ENCODE peak calls at places on chromosomes 3 and 15, in nine cellular contexts. L is MV-4-11; Q is H1; E is coronary artery; W is activated CD4-positive, alpha-beta T cell treated with anti-CD3 and anti-CD28 coated beads, Interleukin-2, amount 10 ng/mL, durations not matched to agents 7 days and 5 days; G is tibial nerve; D is Calu3; H is HTR-8/SVneo; X is HCEC 1CT. Y is an unnamed sample.
A peak's percentile ranks its signal among the peaks of the same experiment; 100 is the strongest.

GRCh38 chr15:73232771-73233170 is 136.0 kb downstream of the HCN4 start:
- DNase-seq in E (no peak), L (no peak), D (no peak), X (no peak), W (no peak), G (no peak), H (no peak), Q (no peak), Y (no peak)

GRCh38 chr3:127820221-127820870 is 2.0 kb downstream of the MGLL start:
- DNase-seq in D (peak; percentile 90), W (no peak), G (no peak), E (no peak), H (no peak), Q (no peak), X (peak; percentile 56), L (peak; percentile 39), Y (peak; percentile 66)

GRCh38 chr3:135792174-135792573 is 173.4 kb upstream of the PPP2R3A start:
- DNase-seq in D (no peak), X (no peak), Q (no peak), E (no peak), L (no peak), H (no peak), W (no peak), G (no peak), Y (no peak)

GRCh38 chr3:14412831-14413380 is 10.5 kb downstream of the SLC6A6 start:
- DNase-seq in D (no peak), L (no peak), X (no peak), W (no peak), H (no peak), G (no peak), E (no peak), Q (peak; percentile 75), Y (no peak)

GRCh38 chr3:41683666-41684350 is 278.1 kb downstream of the ULK4 start:
- DNase-seq in Q (no peak), E (no peak), L (no peak), X (peak; percentile 56), G (no peak), D (no peak), W (no peak), H (no peak), Y (no peak)

GRCh38 chr15:94322141-94322540 is 90.8 kb downstream of the MCTP2 start:
- DNase-seq in Q (no peak), L (peak; percentile 82), X (no peak), E (no peak), D (no peak), H (no peak), W (no peak), G (no peak), Y (no peak)

GRCh38 chr3:52685285-52685704 is 418 bp downstream of the PBRM1 start:
- DNase-seq in L (peak; percentile 62), G (peak; percentile 45), H (peak; percentile 79), E (peak; percentile 85), D (peak; percentile 88), Q (no peak), X (peak; percentile 64), W (peak; percentile 77), Y (peak; percentile 97)

GRCh38 chr3:32334675-32335074 is 57.0 kb upstream of the CMTM7 start:
- DNase-seq in W (peak; percentile 68), E (no peak), L (no peak), Q (peak; percentile 70), H (no peak), D (no peak), X (peak; percentile 19), G (no peak), Y (peak; percentile 43)

GRCh38 chr3:40516201-40516600 is 8.6 kb upstream of the ZNF621 start:
- DNase-seq in D (no peak), E (no peak), X (peak; percentile 17), Q (no peak), W (no peak), L (no peak), H (no peak), G (no peak), Y (no peak)

GRCh38 chr3:136772709-136773108 is 20.5 kb upstream of the STAG1 start:
- DNase-seq in Q (no peak), W (no peak), E (no peak), X (peak; percentile 65), L (no peak), D (peak; percentile 33), H (no peak), G (no peak), Y (no peak)

GRCh38 chr15:85381850-85382751 is 1.7 kb downstream of the AKAP13 start:
- DNase-seq in L (peak; percentile 45), G (no peak), D (peak; percentile 22), Q (no peak), X (no peak), E (no peak), W (peak; percentile 10), H (no peak), Y (no peak)

GRCh38 chr15:74776851-74777768 is 4.8 kb upstream of the CSK start:
- DNase-seq in Q (no peak), L (peak; percentile 91), G (no peak), H (no peak), E (no peak), W (peak; percentile 54), X (no peak), D (no peak), Y (peak; percentile 86)

GRCh38 chr3:72476139-72476483 is 372.1 kb downstream of the SHQ1 start:
- DNase-seq in G (no peak), Q (no peak), L (no peak), H (no peak), E (no peak), W (no peak), D (no peak), X (no peak), Y (no peak)

GRCh38 chr3:118991775-118992174 is 42.9 kb downstream of the IGSF11 start:
- DNase-seq in E (no peak), G (no peak), Q (no peak), X (no peak), H (no peak), D (no peak), W (no peak), L (no peak), Y (no peak)